ENCODE peak calls at places on chromosomes 3 and 15, in seven cellular contexts. O, N, X, B, E, H and D are unnamed samples.

GRCh38 chr15:66886686-66887273 is 178.6 kb upstream of the SMAD3 start:
- DNase-seq in B (no peak), X (no peak), O (no peak), N (no peak), H (no peak), E (no peak), D (no peak)

GRCh38 chr3:76687019-76687418 is 352.9 kb upstream of the ROBO2 start:
- DNase-seq in B (no peak), N (no peak), X (no peak), O (no peak), H (no peak), E (no peak), D (no peak)

GRCh38 chr3:123664771-123665170 is 79.9 kb upstream of the HACD2 start:
- DNase-seq in B (no peak), O (no peak), E (no peak), H (no peak), X (peak; percentile 28), N (no peak), D (no peak)

GRCh38 chr3:112813723-112814171 is 32.9 kb downstream of the CD200R1L start:
- DNase-seq in X (peak; percentile 60), O (peak; percentile 21), H (no peak), N (no peak), B (peak; percentile 39), E (no peak), D (no peak)

GRCh38 chr3:84881288-84881687 is 77.5 kb upstream of the CADM2 start:
- DNase-seq in O (no peak), H (no peak), N (no peak), E (no peak), X (no peak), B (no peak), D (no peak)

GRCh38 chr15:70424937-70425411 is 327.3 kb upstream of the TLE3 start:
- DNase-seq in N (no peak), B (no peak), H (no peak), X (no peak), E (no peak), O (no peak), D (no peak)

GRCh38 chr3:122944671-122945151 is 82.9 kb downstream of the SEMA5B start:
- DNase-seq in H (no peak), N (no peak), B (no peak), X (peak; percentile 19), O (no peak), E (no peak), D (no peak)

GRCh38 chr3:188001052-188001567 is 152.8 kb upstream of the LPP start:
- DNase-seq in X (no peak), B (no peak), O (no peak), H (no peak), N (no peak), E (no peak), D (no peak)

GRCh38 chr3:155704771-155705559 is 39.9 kb downstream of the PLCH1 start:
- DNase-seq in N (peak; percentile 82), X (no peak), E (no peak), H (no peak), B (no peak), O (no peak), D (no peak)

GRCh38 chr3:50584391-50584790 is 15.1 kb downstream of the HEMK1 start:
- DNase-seq in O (no peak), X (no peak), H (no peak), E (no peak), N (no peak), B (no peak), D (no peak)

GRCh38 chr15:69388259-69388658 is 25.9 kb upstream of the KIF23 start:
- DNase-seq in O (peak; percentile 26), H (no peak), B (no peak), N (peak; percentile 53), E (no peak), X (no peak), D (no peak)

GRCh38 chr3:143035466-143036214 is 34.3 kb downstream of the U2SURP start:
- DNase-seq in X (no peak), H (no peak), O (no peak), N (no peak), E (no peak), B (no peak), D (no peak)

GRCh38 chr15:65318870-65319356 is 14.4 kb downstream of the RNU5B-1 start:
- DNase-seq in X (no peak), E (peak; percentile 63), H (peak; percentile 89), B (peak; percentile 58), O (peak; percentile 83), N (peak; percentile 57), D (peak; percentile 40)

GRCh38 chr15:22951381-22952280 is 28.5 kb downstream of the CYFIP1 start:
- DNase-seq in E (no peak), B (no peak), X (no peak), N (no peak), O (no peak), H (no peak), D (no peak)

GRCh38 chr3:23712095-23712494 is 93.7 kb upstream of the UBE2E1 start:
- DNase-seq in H (no peak), B (no peak), N (no peak), X (no peak), O (no peak), E (no peak), D (no peak)

GRCh38 chr3:127263037-127263436 is 24.8 kb downstream of the PRR20G start:
- DNase-seq in N (no peak), B (no peak), O (no peak), X (no peak), H (no peak), E (no peak), D (no peak)